ENCODE peak calls at places on chromosomes 4 and X, in seven cellular contexts. C, T, Y, B, U, A and O are unnamed samples.
A peak's percentile ranks its signal among the peaks of the same experiment; 100 is the strongest.

GRCh38 chr4:26220704-26221103 is 100.1 kb upstream of the RBPJ start:
- DNase-seq in C (no peak), A (peak; percentile 59), T (peak; percentile 67), Y (no peak), U (no peak), B (no peak), O (no peak)

GRCh38 chrX:13662537-13662841 is 9.5 kb downstream of the TCEANC start:
- DNase-seq in A (no peak), C (no peak), Y (no peak), B (no peak), T (peak; percentile 55), U (no peak), O (no peak)

GRCh38 chr4:1566838-1567518 is 117.1 kb downstream of the FAM53A start:
- DNase-seq in A (no peak), U (no peak), C (no peak), Y (no peak), B (peak; percentile 18), T (no peak), O (no peak)

GRCh38 chr4:140256941-140257340 is 103.0 kb upstream of the MAML3 start:
- DNase-seq in A (no peak), B (no peak), Y (no peak), U (no peak), C (no peak), T (no peak), O (no peak)

GRCh38 chrX:31435592-31435991 is 363.8 kb upstream of the FTHL17 start:
- DNase-seq in Y (no peak), A (no peak), U (peak; percentile 30), B (no peak), T (no peak), C (no peak), O (no peak)

GRCh38 chrX:120358687-120359086 is 3.2 kb upstream of the ATP1B4 start:
- DNase-seq in B (no peak), A (peak; percentile 70), T (no peak), Y (peak; percentile 72), C (no peak), U (peak; percentile 23), O (no peak)

GRCh38 chr4:122716825-122717448 is 15.6 kb upstream of the BBS12 start:
- DNase-seq in C (peak; percentile 4), Y (peak; percentile 54), U (peak; percentile 68), B (peak; percentile 67), T (peak; percentile 91), A (peak; percentile 69), O (peak; percentile 42)

GRCh38 chr4:15410750-15411149 is 17.1 kb upstream of the C1QTNF7 start:
- DNase-seq in Y (no peak), U (no peak), C (no peak), A (no peak), T (no peak), B (no peak), O (no peak)

GRCh38 chrX:57286507-57287251 is at the start of gene FAAH2:
- DNase-seq in B (no peak), A (no peak), Y (no peak), T (no peak), U (no peak), C (no peak), O (no peak)

GRCh38 chrX:123731258-123731986 is 1.4 kb downstream of the THOC2 start:
- DNase-seq in C (no peak), Y (no peak), A (peak; percentile 24), B (no peak), T (peak; percentile 55), U (no peak), O (no peak)